ENCODE peak calls at places on chromosomes 11 and 22, in six cellular contexts. F, Z, V, W, N and G are unnamed samples.

GRCh38 chr22:17703811-17704210 is 65.3 kb downstream of the BCL2L13 start:
- DNase-seq in F (no peak), Z (no peak), V (no peak), W (no peak), N (no peak), G (no peak)

GRCh38 chr11:120832609-120833221 is 191.2 kb upstream of the TBCEL start:
- DNase-seq in F (no peak), Z (no peak), V (no peak), W (no peak), N (no peak), G (no peak)

GRCh38 chr22:40808018-40808841 is 10.9 kb downstream of the SLC25A17 start:
- DNase-seq in F (no peak), Z (no peak), V (no peak), W (no peak), N (no peak), G (no peak)

GRCh38 chr11:18792066-18792591 is 531 bp upstream of the PTPN5 start:
- DNase-seq in F (peak; percentile 41), Z (no peak), V (no peak), W (no peak), N (no peak), G (no peak)

GRCh38 chr22:24444729-24445466 is 17.5 kb downstream of the ADORA2A start:
- DNase-seq in F (peak; percentile 35), Z (no peak), V (no peak), W (no peak), N (no peak), G (no peak)

GRCh38 chr11:117145393-117145761 is 1.3 kb downstream of the PAFAH1B2 start:
- DNase-seq in F (no peak), Z (no peak), V (no peak), W (no peak), N (peak; percentile 41), G (no peak)

GRCh38 chr11:75668508-75669297 is at the start of gene MAP6:
- DNase-seq in F (peak; percentile 64), Z (no peak), V (peak; percentile 58), W (peak; percentile 29), N (no peak), G (no peak)

GRCh38 chr11:3781423-3781822 is 15.9 kb downstream of the NUP98 start:
- DNase-seq in F (no peak), Z (no peak), V (no peak), W (no peak), N (no peak), G (no peak)

GRCh38 chr11:12812849-12813248 is 138.6 kb downstream of the TEAD1 start:
- DNase-seq in F (no peak), Z (no peak), V (no peak), W (peak; percentile 33), N (no peak), G (no peak)
- H3K4me1 ChIP-seq in F (peaks cover 6% of the 10 kb centered on the region), Z (peaks cover 41% of the 10 kb centered on the region), V (peaks cover 75% of the 10 kb centered on the region), W (peaks cover 31% of the 10 kb centered on the region), N (peaks cover 35% of the 10 kb centered on the region), G (peaks cover 3% of the 10 kb centered on the region)

GRCh38 chr11:128523616-128524015 is 63.7 kb downstream of the ETS1 start:
- DNase-seq in F (no peak), Z (no peak), V (no peak), W (no peak), N (no peak), G (no peak)

GRCh38 chr11:128524172-128524571 is 63.2 kb downstream of the ETS1 start:
- DNase-seq in F (no peak), Z (no peak), V (no peak), W (no peak), N (no peak), G (no peak)

GRCh38 chr11:128527046-128527445 is 60.3 kb downstream of the ETS1 start:
- DNase-seq in F (no peak), Z (no peak), V (no peak), W (no peak), N (no peak), G (no peak)

GRCh38 chr11:128522943-128523518 is 64.3 kb downstream of the ETS1 start:
- DNase-seq in F (no peak), Z (no peak), V (no peak), W (no peak), N (no peak), G (no peak)

DNA sequence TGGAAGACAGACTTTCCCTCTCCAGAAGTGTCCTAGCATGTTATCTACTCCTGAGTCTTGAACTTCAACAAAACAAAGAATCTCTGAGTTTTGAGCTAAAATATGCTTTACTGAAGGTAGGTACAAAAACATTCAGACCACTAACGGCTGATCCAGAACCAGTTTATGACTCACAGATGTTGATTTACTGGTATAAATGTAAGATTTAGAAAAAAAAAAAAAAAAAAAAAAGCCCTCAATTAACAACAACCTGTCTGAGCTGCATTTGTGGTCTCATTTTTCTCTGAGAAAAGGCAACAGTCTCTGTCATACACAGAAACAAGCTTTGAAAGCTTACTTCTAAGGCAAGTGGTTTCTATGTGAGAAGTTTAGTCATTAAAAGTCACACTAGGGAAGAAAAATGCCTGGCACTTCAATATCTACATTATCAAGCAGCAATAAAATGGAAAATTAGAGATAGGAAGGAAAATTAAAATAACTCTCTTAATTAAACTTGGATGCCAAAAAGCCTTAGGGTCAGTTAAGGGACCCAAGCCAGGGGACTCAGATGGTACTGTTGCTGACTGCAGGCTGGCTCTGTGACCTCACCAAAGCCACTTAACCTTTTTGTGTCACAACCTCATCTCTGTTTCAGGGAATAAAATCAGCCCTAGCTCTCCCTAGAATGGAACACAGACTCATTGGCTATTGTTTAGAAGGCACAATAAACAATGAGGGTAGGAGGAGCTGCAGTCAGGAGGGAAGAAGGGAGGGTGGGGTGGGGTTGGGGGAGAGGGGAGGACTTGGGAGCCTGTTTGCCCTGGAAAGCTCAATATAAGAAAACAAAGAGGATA is 61.7 kb downstream of the ETS1 start:
- DNase-seq in F (no peak), Z (no peak), V (no peak), W (no peak), N (peak; percentile 79), G (no peak)
- H3K4me1 ChIP-seq in F (no peaks in the 10 kb centered on the region), Z (peaks cover 23% of the 10 kb centered on the region), V (peaks cover 11% of the 10 kb centered on the region), W (peaks cover 9% of the 10 kb centered on the region), N (peaks cover 42% of the 10 kb centered on the region), G (no peaks in the 10 kb centered on the region)

GRCh38 chr22:37555029-37555428 is 5.3 kb upstream of the CDC42EP1 start:
- DNase-seq in F (no peak), Z (no peak), V (no peak), W (no peak), N (no peak), G (no peak)

GRCh38 chr22:37551981-37552380 is 8.3 kb upstream of the CDC42EP1 start:
- DNase-seq in F (no peak), Z (no peak), V (no peak), W (peak; percentile 59), N (no peak), G (no peak)

GRCh38 chr22:37549704-37550059 is 10.6 kb upstream of the CDC42EP1 start:
- DNase-seq in F (no peak), Z (peak; percentile 81), V (no peak), W (peak; percentile 70), N (peak; percentile 66), G (no peak)

GRCh38 chr22:37553725-37554124 is 6.6 kb upstream of the CDC42EP1 start:
- DNase-seq in F (no peak), Z (no peak), V (no peak), W (no peak), N (no peak), G (no peak)

GRCh38 chr22:37552560-37553163 is 7.6 kb upstream of the CDC42EP1 start:
- DNase-seq in F (peak; percentile 75), Z (no peak), V (peak; percentile 66), W (peak; percentile 84), N (no peak), G (no peak)
- H3K4me1 ChIP-seq in F (peaks cover 7% of the 10 kb centered on the region), Z (peaks cover 53% of the 10 kb centered on the region), V (peaks cover 6% of the 10 kb centered on the region), W (peaks cover 23% of the 10 kb centered on the region), N (peaks cover 22% of the 10 kb centered on the region), G (peaks cover 13% of the 10 kb centered on the region)

GRCh38 chr11:78800089-78800690 is 225.5 kb upstream of the NARS2 start:
- DNase-seq in F (no peak), Z (no peak), V (peak; percentile 39), W (no peak), N (no peak), G (no peak)
- H3K4me1 ChIP-seq in F (peaks cover 16% of the 10 kb centered on the region), Z (peaks cover 38% of the 10 kb centered on the region), V (no peaks in the 10 kb centered on the region), W (no peaks in the 10 kb centered on the region), N (no peaks in the 10 kb centered on the region), G (peaks cover 6% of the 10 kb centered on the region)